ENCODE peak calls at places on chromosomes 7 and 10, in four cellular contexts. A is HepG2, I is GM12878, N is K562. R is an unnamed sample.

GRCh38 chr7:24123061-24123460 is 160.9 kb upstream of the NPY start:
- DNase-seq in A (no peak), I (no peak), N (no peak), R (no peak)

GRCh38 chr10:35192645-35193249 is 66.1 kb downstream of the CREM start:
- DNase-seq in A (no peak), I (no peak), N (no peak), R (no peak)

GRCh38 chr10:75115137-75115536 is 3.7 kb downstream of the SAMD8 start:
- DNase-seq in A (no peak), I (no peak), N (no peak), R (no peak)

GRCh38 chr7:5596046-5596895 is 172.6 kb upstream of the TNRC18 start:
- DNase-seq in A (no peak), I (no peak), N (peak), R (no peak)

GRCh38 chr10:22823109-22823508 is 104.7 kb upstream of the ARMC3 start:
- DNase-seq in A (peak), I (peak), N (no peak), R (no peak)

GRCh38 chr10:76185476-76186255 is 754.2 kb downstream of the LRMDA start:
- DNase-seq in A (no peak), I (no peak), N (no peak), R (no peak)

GRCh38 chr10:75655791-75656451 is 224.5 kb downstream of the LRMDA start:
- DNase-seq in A (peak), I (no peak), N (no peak), R (no peak)

GRCh38 chr7:131034166-131034881 is 293.4 kb upstream of the MKLN1 start:
- DNase-seq in A (no peak), I (no peak), N (no peak), R (no peak)

GRCh38 chr7:106312906-106313305 is 28.1 kb upstream of the NAMPT start:
- DNase-seq in A (no peak), I (no peak), N (no peak), R (no peak)

GRCh38 chr7:42902361-42902760 is 9.5 kb downstream of the C7orf25 start:
- DNase-seq in A (no peak), I (no peak), N (no peak), R (no peak)

GRCh38 chr10:124651402-124651887 is 92.7 kb downstream of the FAM53B start:
- DNase-seq in A (peak), I (no peak), N (no peak), R (no peak)

GRCh38 chr10:44752451-44753441 is 158.4 kb upstream of the TMEM72 start:
- DNase-seq in A (no peak), I (no peak), N (no peak), R (no peak)

GRCh38 chr10:113402602-113403001 is 150.3 kb upstream of the HABP2 start:
- DNase-seq in A (no peak), I (no peak), N (no peak), R (no peak)

GRCh38 chr10:124997246-124997790 is 55.4 kb downstream of the ZRANB1 start:
- DNase-seq in A (no peak), I (no peak), N (no peak), R (no peak)

GRCh38 chr10:88792656-88793055 is 9.9 kb upstream of the LIPM start:
- DNase-seq in A (no peak), I (peak), N (no peak), R (no peak)

GRCh38 chr10:61747341-61747740 is 84.6 kb downstream of the CABCOCO1 start:
- DNase-seq in A (peak), I (no peak), N (no peak), R (no peak)

GRCh38 chr10:110214380-110214826 is 7.0 kb downstream of the MXI1 start:
- DNase-seq in A (no peak), I (no peak), N (no peak), R (no peak)

GRCh38 chr7:155306677-155307470 is 9.2 kb downstream of the INSIG1 start:
- DNase-seq in A (no peak), I (no peak), N (no peak), R (no peak)

GRCh38 chr10:75465110-75465509 is 33.7 kb downstream of the LRMDA start:
- DNase-seq in A (no peak), I (no peak), N (no peak), R (no peak)

GRCh38 chr7:127791790-127792189 is 139.8 kb downstream of the SND1 start:
- DNase-seq in A (no peak), I (no peak), N (no peak), R (no peak)

GRCh38 chr7:141587304-141587703 is 36.1 kb downstream of the AGK start:
- DNase-seq in A (no peak), I (no peak), N (no peak), R (no peak)

GRCh38 chr7:66307591-66308215 is 102.6 kb downstream of the TPST1 start:
- DNase-seq in A (peak), I (no peak), N (no peak), R (no peak)

GRCh38 chr7:158126661-158127060 is 461.0 kb downstream of the PTPRN2 start:
- DNase-seq in A (no peak), I (no peak), N (no peak), R (no peak)

GRCh38 chr7:112059675-112060074 is 146.5 kb downstream of the DOCK4 start:
- DNase-seq in A (no peak), I (no peak), N (no peak), R (no peak)

GRCh38 chr7:55534262-55534915 is 37.9 kb downstream of the VOPP1 start:
- DNase-seq in A (peak), I (peak), N (no peak), R (no peak)

GRCh38 chr10:58955615-58956014 is 220.8 kb upstream of the PHYHIPL start:
- DNase-seq in A (no peak), I (no peak), N (no peak), R (no peak)

GRCh38 chr10:70367195-70367796 is 15.1 kb downstream of the LRRC20 start:
- DNase-seq in A (no peak), I (no peak), N (no peak), R (no peak)

GRCh38 chr10:132232553-132232949 is 45.8 kb downstream of the DPYSL4 start:
- DNase-seq in A (no peak), I (no peak), N (no peak), R (no peak)

GRCh38 chr7:111029574-111030357 is 61.2 kb upstream of the LRRN3 start:
- DNase-seq in A (peak), I (peak), N (no peak), R (no peak)

GRCh38 chr7:38195804-38196595 is 18.0 kb downstream of the STARD3NL start:
- DNase-seq in A (no peak), I (no peak), N (no peak), R (no peak)
- TF ChIP-seq TARDBP in A (no peak), I (no peak), N (no peak), R (no peak)

DNA sequence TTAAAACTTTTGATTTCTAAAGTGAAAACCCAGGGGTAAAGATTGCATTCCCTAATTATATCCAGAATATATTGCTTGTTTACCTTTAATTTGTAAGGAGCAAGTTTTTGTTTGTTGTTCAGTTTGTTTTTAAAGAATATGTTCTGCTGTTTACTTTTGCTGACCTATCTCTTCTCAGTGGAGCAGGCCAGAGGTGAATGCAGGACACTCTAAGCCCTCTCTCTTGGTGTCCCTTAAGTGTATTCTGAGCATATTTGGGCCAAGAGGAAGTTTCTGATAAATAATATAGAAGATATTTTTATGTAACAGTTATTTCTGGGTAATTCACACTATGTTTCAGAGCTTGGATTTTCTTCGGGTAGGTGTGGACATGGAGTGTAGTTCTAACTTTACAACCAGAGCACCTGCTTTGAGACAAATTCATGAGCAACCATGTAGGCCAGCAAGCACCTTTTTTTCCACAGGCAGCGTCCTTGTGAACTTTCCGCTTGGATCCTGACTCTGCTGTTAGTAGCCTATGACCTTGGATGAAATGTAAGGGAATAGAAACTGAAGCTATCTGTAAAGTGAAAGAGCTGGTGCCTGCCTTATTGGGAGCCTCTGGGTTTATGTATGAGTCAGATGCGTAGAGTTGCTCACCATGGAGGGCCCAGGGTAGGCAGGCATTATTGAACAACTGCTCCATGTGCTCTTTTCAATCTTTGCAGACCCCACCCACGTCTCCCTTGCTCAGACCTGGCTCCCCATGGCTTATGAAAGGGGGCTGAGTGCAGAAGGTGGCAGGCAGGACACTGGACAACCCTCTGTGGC is 16.1 kb downstream of the OGDH start:
- DNase-seq in A (peak), I (no peak), N (no peak), R (no peak)
- TF ChIP-seq TARDBP in A (no peak), I (no peak), N (no peak), R (no peak)

DNA sequence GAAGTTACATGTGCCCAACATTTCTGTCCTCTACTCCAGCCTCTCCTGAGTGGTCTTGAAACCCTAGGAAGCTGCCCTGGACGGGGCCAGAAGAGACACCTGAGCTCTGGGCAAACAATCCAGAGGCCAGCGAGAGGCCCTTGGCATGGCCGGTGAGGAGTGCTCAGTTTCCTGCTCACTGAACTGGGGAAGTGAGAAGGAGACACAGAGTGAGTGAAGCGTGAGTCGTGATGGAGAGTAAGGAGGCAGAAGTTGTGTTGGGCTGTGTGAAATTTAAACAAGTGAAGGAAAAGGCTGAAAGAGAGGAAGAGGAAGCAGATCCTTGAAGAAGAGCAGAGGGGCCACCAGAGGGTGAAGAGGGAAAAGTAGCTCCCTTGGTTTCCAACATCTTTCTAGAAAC is 73.2 kb downstream of the WNT2 start:
- DNase-seq in A (no peak), I (no peak), N (no peak), R (no peak)
- TF ChIP-seq TARDBP in A (no peak), I (no peak), N (no peak), R (no peak)

GRCh38 chr10:4119107-4119506 is 334.1 kb upstream of the KLF6 start:
- DNase-seq in A (no peak), I (no peak), N (no peak), R (no peak)

GRCh38 chr10:4117604-4118003 is 332.6 kb upstream of the KLF6 start:
- DNase-seq in A (no peak), I (no peak), N (no peak), R (no peak)

GRCh38 chr10:4121531-4122380 is 336.7 kb upstream of the KLF6 start:
- DNase-seq in A (no peak), I (peak), N (no peak), R (no peak)

DNA sequence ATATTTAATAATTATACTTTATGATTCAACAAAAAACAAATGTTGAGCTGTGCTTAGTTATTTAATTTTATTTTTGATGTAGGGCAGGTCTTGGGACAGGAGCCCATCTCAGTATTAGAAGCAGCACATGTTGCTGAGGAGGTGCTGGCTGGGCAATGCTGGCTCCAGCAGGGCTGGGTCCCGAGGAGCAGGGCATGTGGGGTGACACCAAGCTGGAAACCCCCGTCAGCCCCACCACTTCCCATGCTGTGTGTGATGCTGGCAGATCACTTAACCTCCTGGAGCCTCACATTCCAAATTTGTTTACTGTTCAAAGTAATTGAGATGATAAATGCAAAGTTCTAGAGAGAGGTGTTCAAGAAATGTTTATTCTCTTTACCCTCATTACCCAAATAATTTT is 335.4 kb upstream of the KLF6 start:
- DNase-seq in A (no peak), I (no peak), N (no peak), R (no peak)
- TF ChIP-seq TARDBP in A (no peak), I (no peak), N (no peak), R (no peak)

DNA sequence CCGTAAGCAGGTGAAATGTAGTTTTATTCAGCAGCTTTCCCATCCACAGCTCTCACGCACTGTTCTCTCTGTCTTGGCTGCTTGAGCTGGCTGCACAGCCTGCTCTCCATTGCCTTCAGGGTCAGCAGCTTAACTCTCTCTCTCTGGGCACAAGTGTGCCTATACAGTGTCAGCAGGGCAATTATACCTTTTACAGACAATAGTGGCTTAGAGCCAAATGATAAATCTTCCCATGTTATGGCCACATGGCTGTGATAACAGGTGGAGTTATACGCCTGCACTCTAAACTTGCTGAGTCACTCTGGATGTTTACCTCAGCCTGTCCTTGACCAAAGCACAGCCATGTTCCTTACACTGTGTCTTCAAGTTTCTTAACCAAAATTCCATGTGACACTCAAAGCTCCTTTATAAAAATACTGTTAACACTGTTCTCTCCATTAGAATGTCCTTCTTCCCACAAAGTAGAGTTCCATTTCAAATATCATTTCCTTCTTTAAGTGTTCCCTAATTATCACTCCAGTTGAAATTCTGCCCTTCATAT is 6.1 kb downstream of the RNF133 start:
- DNase-seq in A (no peak), I (no peak), N (no peak), R (no peak)
- TF ChIP-seq TARDBP in A (no peak), I (no peak), N (no peak), R (no peak)

GRCh38 chr7:868189-868486 is 8.2 kb upstream of the GET4 start:
- DNase-seq in A (no peak), I (no peak), N (no peak), R (no peak)

GRCh38 chr7:867406-868188 is 8.8 kb upstream of the GET4 start:
- DNase-seq in A (no peak), I (no peak), N (no peak), R (no peak)

GRCh38 chr7:869348-869747 is 7.0 kb upstream of the GET4 start:
- DNase-seq in A (no peak), I (no peak), N (no peak), R (no peak)

GRCh38 chr7:865921-866320 is 10.4 kb upstream of the GET4 start:
- DNase-seq in A (no peak), I (no peak), N (no peak), R (no peak)

DNA sequence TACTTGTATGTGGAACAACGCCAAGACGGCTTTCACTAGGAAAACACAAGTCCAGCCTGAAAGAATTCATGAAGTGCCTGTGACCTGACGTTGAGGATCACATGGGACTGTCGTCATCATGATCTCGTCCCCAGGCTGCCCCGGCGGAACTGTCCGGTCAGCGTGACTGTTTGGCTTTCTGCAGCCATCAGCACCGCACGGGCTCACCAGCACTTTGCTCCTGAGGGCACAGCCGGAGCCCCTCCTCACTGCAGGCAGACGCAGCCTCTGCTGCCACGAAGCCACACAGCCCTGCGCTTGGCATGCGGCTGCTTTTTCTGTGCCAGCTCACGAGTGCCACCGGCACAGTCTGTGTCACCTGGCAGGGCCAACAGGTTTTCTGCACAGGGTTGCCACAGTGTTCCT is 9.4 kb upstream of the GET4 start:
- DNase-seq in A (no peak), I (no peak), N (no peak), R (no peak)
- TF ChIP-seq TARDBP in A (no peak), I (no peak), N (no peak), R (no peak)